ENCODE peak calls at places on chromosomes 1 and 21, in five cellular contexts. One of them, this sample, is unnamed.

GRCh38 chr21:33551664-33552063 is 8.8 kb downstream of the SON start:
- DNase-seq in tibial artery: no peak
- DNase-seq in fibroblast of lung: no peak
- DNase-seq in C1 segment of cervical spinal cord: no peak
- DNase-seq in Calu3: no peak
- DNase-seq in this sample: no peak

GRCh38 chr1:182811975-182812727 is 22.6 kb downstream of the NPL start:
- DNase-seq in tibial artery: no peak
- DNase-seq in fibroblast of lung: no peak
- DNase-seq in C1 segment of cervical spinal cord: no peak
- DNase-seq in Calu3: no peak
- DNase-seq in this sample: no peak

GRCh38 chr1:225418598-225418997 is 9.2 kb downstream of the LBR start:
- DNase-seq in tibial artery: no peak
- DNase-seq in fibroblast of lung: no peak
- DNase-seq in C1 segment of cervical spinal cord: no peak
- DNase-seq in Calu3: peak
- DNase-seq in this sample: no peak

GRCh38 chr1:3625151-3625907 is 514 bp downstream of the TPRG1L start:
- DNase-seq in tibial artery: no peak
- DNase-seq in fibroblast of lung: peak
- DNase-seq in C1 segment of cervical spinal cord: peak
- DNase-seq in Calu3: peak
- DNase-seq in this sample: peak

GRCh38 chr21:42833439-42833815 is 45.9 kb downstream of the WDR4 start:
- DNase-seq in tibial artery: no peak
- DNase-seq in fibroblast of lung: peak
- DNase-seq in C1 segment of cervical spinal cord: no peak
- DNase-seq in Calu3: peak
- DNase-seq in this sample: peak

GRCh38 chr1:46284597-46285564 is 18.5 kb downstream of the LRRC41 start:
- DNase-seq in tibial artery: no peak
- DNase-seq in fibroblast of lung: peak
- DNase-seq in C1 segment of cervical spinal cord: no peak
- DNase-seq in Calu3: no peak
- DNase-seq in this sample: no peak

GRCh38 chr1:224884428-224884827 is 45.0 kb upstream of the DNAH14 start:
- DNase-seq in tibial artery: no peak
- DNase-seq in fibroblast of lung: no peak
- DNase-seq in C1 segment of cervical spinal cord: no peak
- DNase-seq in Calu3: no peak
- DNase-seq in this sample: no peak

GRCh38 chr1:6073480-6074053 is 27.9 kb downstream of the KCNAB2 start:
- DNase-seq in tibial artery: no peak
- DNase-seq in fibroblast of lung: no peak
- DNase-seq in C1 segment of cervical spinal cord: no peak
- DNase-seq in Calu3: no peak
- DNase-seq in this sample: no peak

GRCh38 chr21:42003051-42003461 is 7.1 kb downstream of the ZBTB21 start:
- DNase-seq in tibial artery: no peak
- DNase-seq in fibroblast of lung: no peak
- DNase-seq in C1 segment of cervical spinal cord: no peak
- DNase-seq in Calu3: no peak
- DNase-seq in this sample: peak

GRCh38 chr1:58574816-58575215 is 2.2 kb downstream of the TACSTD2 start:
- DNase-seq in tibial artery: no peak
- DNase-seq in fibroblast of lung: no peak
- DNase-seq in C1 segment of cervical spinal cord: no peak
- DNase-seq in Calu3: no peak
- DNase-seq in this sample: no peak